ENCODE peak calls at places on chromosomes 4 and X, in six cellular contexts. T is fibroblast of lung; R is tibial nerve; C is CD8-positive, alpha-beta T cell; L is IMR-90; F is GM23338. U is an unnamed sample.

GRCh38 chr4:5455003-5455585 is 253.3 kb downstream of the EVC2 start:
- DNase-seq in T (no peak), R (no peak), C (no peak), L (no peak), F (no peak), U (no peak)

GRCh38 chrX:123869488-123869887 is 9.6 kb downstream of the XIAP start:
- DNase-seq in T (peak), R (no peak), C (no peak), L (peak), F (no peak), U (no peak)

GRCh38 chrX:39654183-39654925 is 443.4 kb downstream of the BCOR start:
- DNase-seq in T (no peak), R (no peak), C (no peak), L (no peak), F (peak), U (no peak)

GRCh38 chrX:46203115-46203514 is 342.1 kb downstream of the ZNF674 start:
- DNase-seq in T (no peak), R (no peak), C (no peak), L (no peak), F (no peak), U (no peak)

GRCh38 chr4:15031197-15031596 is 28.9 kb downstream of the CPEB2 start:
- DNase-seq in T (peak), R (no peak), C (no peak), L (peak), F (no peak), U (no peak)

GRCh38 chr4:30429813-30430466 is 290.2 kb upstream of the PCDH7 start:
- DNase-seq in T (peak), R (no peak), C (no peak), L (peak), F (no peak), U (no peak)

GRCh38 chr4:13349096-13349495 is 135.0 kb downstream of the RAB28 start:
- DNase-seq in T (no peak), R (no peak), C (no peak), L (peak), F (no peak), U (no peak)

GRCh38 chrX:119693032-119693995 is at the start of gene SEPTIN6:
- DNase-seq in T (peak), R (peak), C (peak), L (peak), F (peak), U (peak)